ENCODE peak calls at places on chromosomes 4 and X, in four cellular contexts. T, D, K and X are unnamed samples.

GRCh38 chr4:183333983-183334382 is 11.8 kb upstream of the CLDN24 start:
- DNase-seq in K (no peak), D (peak), T (no peak), X (no peak)

GRCh38 chr4:153764611-153765368 is 5.0 kb upstream of the RNF175 start:
- DNase-seq in D (no peak), K (no peak), T (no peak), X (no peak)

GRCh38 chr4:151355155-151355554 is 29.8 kb upstream of the SH3D19 start:
- DNase-seq in K (no peak), D (no peak), T (no peak), X (no peak)

GRCh38 chrX:47579537-47579936 is 2.7 kb upstream of the TIMP1 start:
- DNase-seq in D (peak), K (no peak), T (no peak), X (peak)

GRCh38 chrX:133655914-133656265 is 240.6 kb upstream of the GPC4 start:
- DNase-seq in K (no peak), D (no peak), T (no peak), X (no peak)

GRCh38 chrX:129145382-129145781 is 377.9 kb downstream of the SMARCA1 start:
- DNase-seq in K (no peak), T (no peak), D (no peak), X (no peak)

GRCh38 chr4:92864176-92864575 is 560.4 kb downstream of the GRID2 start:
- DNase-seq in D (no peak), T (no peak), K (no peak), X (no peak)

GRCh38 chr4:134807231-134807745 is 605.7 kb upstream of the PABPC4L start:
- DNase-seq in T (no peak), K (no peak), D (no peak), X (no peak)

GRCh38 chrX:72142094-72142843 is 10.6 kb upstream of the RTL5 start:
- DNase-seq in T (no peak), K (no peak), D (no peak), X (no peak)

GRCh38 chr4:11182586-11183357 is 245.9 kb downstream of the HS3ST1 start:
- DNase-seq in K (no peak), T (no peak), D (no peak), X (no peak)

GRCh38 chr4:48902266-48902665 is 4.3 kb downstream of the OCIAD2 start:
- DNase-seq in D (peak), K (no peak), T (no peak), X (no peak)

GRCh38 chr4:67712650-67713530 is 11.9 kb upstream of the UBA6 start:
- DNase-seq in K (no peak), T (no peak), D (no peak), X (no peak)

GRCh38 chr4:98468744-98469143 is 189.7 kb downstream of the TSPAN5 start:
- DNase-seq in D (no peak), T (no peak), K (no peak), X (no peak)

GRCh38 chr4:98746530-98746929 is 88.1 kb upstream of the TSPAN5 start:
- DNase-seq in K (no peak), D (no peak), T (no peak), X (peak)

GRCh38 chr4:114599231-114600065 is 841 bp downstream of the UGT8 start:
- DNase-seq in K (peak), T (no peak), D (no peak), X (no peak)

GRCh38 chrX:15739886-15740285 is 1.8 kb downstream of the CA5B start:
- DNase-seq in K (no peak), T (no peak), D (no peak), X (no peak)

GRCh38 chrX:15738686-15739016 is 581 bp downstream of the CA5B start:
- DNase-seq in D (no peak), K (no peak), T (no peak), X (no peak)

GRCh38 chrX:15737188-15737956 is 698 bp upstream of the CA5B start:
- DNase-seq in D (no peak), K (no peak), T (no peak), X (no peak)

GRCh38 chrX:15737957-15738685 is at the start of gene CA5B:
- DNase-seq in K (peak), D (peak), T (peak), X (peak)
- TF ChIP-seq POLR2A in K (no peak), D (no peak), T (peak), X (no peak)

GRCh38 chr4:128061566-128062536 is 739 bp downstream of the LARP1B start:
- DNase-seq in D (peak), T (peak), K (peak), X (peak)
- TF ChIP-seq POLR2A in D (no peak), T (peak), K (no peak), X (peak)

DNA sequence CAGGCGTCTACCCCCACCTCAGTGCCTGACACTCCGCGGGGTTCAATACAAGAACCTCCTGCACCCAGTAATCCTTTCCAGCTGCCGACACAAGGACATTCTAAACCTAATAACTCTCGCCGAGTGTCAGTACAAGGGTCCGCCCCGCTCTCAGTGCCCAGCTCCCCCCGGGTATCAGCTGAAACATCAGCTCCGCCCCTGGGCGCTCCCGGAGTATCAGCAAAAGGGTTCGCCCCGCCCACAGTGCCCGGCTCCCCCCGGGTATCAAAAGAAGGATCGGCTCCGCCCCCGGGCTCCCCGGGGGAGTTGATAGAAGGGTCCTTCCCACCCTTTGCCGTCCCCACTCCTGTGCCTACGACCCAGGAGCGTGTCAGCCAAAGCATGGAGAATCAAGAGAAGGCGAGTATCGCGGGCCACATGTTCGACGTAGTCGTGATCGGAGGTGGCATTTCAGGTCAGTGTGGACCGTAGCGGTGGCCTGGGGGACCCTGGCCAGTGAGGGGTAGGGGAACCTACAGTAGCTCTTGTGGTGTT is at the start of gene MAOA:
- DNase-seq in K (peak), D (no peak), T (peak), X (peak)
- TF ChIP-seq POLR2A in K (no peak), D (no peak), T (peak), X (no peak)

DNA sequence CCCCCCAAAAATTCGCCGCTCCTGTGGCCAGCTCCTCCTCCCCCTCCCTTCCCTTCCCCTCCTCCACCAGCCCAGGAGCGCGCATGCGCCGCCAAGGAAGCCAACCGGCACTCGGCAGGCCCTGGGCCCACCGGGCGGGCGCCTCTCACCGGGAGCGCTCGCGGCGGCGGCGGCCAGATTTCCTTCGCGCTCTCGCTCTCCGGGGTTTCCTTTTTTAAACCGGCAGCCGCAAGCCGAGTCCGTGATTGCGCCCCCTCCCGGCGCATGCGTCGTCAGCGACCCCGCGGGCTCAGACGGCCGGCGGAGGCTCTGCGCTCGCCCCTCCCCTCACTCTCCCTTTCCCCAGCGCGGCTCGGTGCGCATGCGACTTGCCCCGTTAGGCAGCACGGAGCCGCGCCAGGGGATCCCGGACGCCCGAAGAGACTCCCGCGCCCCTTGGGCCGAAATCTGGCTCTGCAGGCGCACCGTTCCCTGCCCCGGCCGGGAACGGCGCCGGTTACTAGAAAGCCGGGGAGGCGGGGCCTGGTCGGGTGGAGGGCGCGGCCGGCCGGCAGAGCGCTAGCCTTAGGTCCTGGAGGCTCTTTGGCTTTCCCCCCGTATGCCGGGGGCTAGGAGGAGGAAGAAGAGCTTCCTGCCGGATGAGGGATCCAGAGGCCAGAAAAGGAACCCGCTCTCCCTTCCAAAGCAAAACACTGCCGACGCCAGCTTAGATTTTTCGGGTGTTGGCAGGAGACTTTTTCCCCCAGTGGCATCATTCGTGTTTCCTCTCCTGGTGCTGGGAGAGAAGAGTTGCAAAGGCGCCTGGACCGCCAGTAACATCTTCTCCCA is at the start of gene CLOCK:
- DNase-seq in D (peak), K (peak), T (peak), X (peak)
- TF ChIP-seq POLR2A in D (peak), K (no peak), T (peak), X (no peak)

GRCh38 chrX:49053223-49054072 is 5.4 kb upstream of the CCDC120 start:
- DNase-seq in D (peak), K (peak), T (peak), X (peak)
- TF ChIP-seq POLR2A in D (peak), K (no peak), T (no peak), X (no peak)

DNA sequence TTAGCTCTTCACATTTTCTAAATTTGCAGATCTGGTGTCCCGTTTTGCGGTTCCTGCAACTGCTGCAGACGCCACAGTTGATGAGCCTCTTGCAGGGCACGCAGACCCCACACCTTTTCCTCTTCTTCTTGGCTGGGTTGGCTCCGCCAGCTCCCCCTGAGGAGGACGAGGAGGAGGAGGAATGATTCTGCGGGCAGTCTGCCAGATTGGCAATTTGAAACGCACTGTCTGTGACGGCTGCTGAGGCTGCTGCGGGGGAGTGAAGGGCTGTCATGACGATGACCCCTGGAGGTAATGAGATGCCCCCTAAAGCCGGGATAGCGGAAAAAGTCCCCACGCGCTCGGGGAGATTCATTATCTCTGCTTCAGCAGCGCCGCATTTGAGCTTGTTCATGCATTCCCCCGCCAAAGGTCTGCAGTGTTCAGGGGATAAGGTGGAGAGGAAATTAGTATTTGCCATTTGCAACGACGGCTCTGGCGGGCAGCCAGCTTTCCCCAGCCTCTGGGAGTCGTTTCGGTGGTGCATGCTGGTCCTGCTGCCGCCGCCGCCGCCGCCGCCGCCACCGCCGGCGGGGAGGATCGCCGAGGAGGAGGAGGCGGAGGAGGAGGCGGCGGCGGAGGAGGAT is 3.8 kb downstream of the CXXC4 start:
- DNase-seq in K (peak), D (peak), T (peak), X (peak)
- TF ChIP-seq POLR2A in K (no peak), D (no peak), T (no peak), X (no peak)